ENCODE peak calls at places on chromosomes 11 and 22, in eight cellular contexts. M is IMR-90, J is heart left ventricle, D is gastrocnemius medialis, Q is transverse colon, O is body of pancreas, I is esophagus muscularis mucosa, P is right lobe of liver. C is an unnamed sample.
A peak's percentile ranks its signal among the peaks of the same experiment; 100 is the strongest.

GRCh38 chr11:113698515-113698914 is 7.6 kb downstream of the TMPRSS5 start:
- DNase-seq in M (no peak), J (no peak), D (no peak), Q (no peak), O (no peak), I (no peak), P (peak; percentile 76), C (no peak)

GRCh38 chr22:37186228-37186996 is 1.6 kb downstream of the C1QTNF6 start:
- DNase-seq in M (peak; percentile 88), J (no peak), D (no peak), Q (no peak), O (no peak), I (no peak), P (peak; percentile 42), C (no peak)

GRCh38 chr22:33652596-33652995 is 267.7 kb downstream of the LARGE1 start:
- DNase-seq in M (peak; percentile 31), J (no peak), D (no peak), Q (no peak), O (no peak), I (no peak), P (no peak), C (no peak)

GRCh38 chr22:35749808-35750207 is 32.1 kb downstream of the APOL5 start:
- DNase-seq in M (no peak), J (no peak), D (no peak), Q (no peak), O (no peak), I (no peak), P (no peak), C (no peak)

GRCh38 chr22:28252539-28252938 is 333.5 kb upstream of the PITPNB start:
- DNase-seq in M (no peak), J (no peak), D (no peak), Q (no peak), O (no peak), I (no peak), P (no peak), C (no peak)

GRCh38 chr22:37044634-37045625 is 6.6 kb upstream of the KCTD17 start:
- DNase-seq in M (peak; percentile 7), J (no peak), D (no peak), Q (no peak), O (no peak), I (no peak), P (no peak), C (no peak)

GRCh38 chr11:17812286-17813187 is 78.0 kb downstream of the KCNC1 start:
- DNase-seq in M (no peak), J (no peak), D (no peak), Q (peak; percentile 26), O (no peak), I (no peak), P (no peak), C (no peak)

GRCh38 chr11:73265278-73265810 is 6.8 kb upstream of the P2RY6 start:
- DNase-seq in M (no peak), J (peak; percentile 4), D (peak; percentile 7), Q (no peak), O (no peak), I (no peak), P (no peak), C (peak; percentile 26)

GRCh38 chr11:32109138-32109537 is 18.3 kb downstream of the RCN1 start:
- DNase-seq in M (peak; percentile 94), J (no peak), D (no peak), Q (no peak), O (no peak), I (peak; percentile 72), P (no peak), C (no peak)

GRCh38 chr11:32113200-32113599 is 22.3 kb downstream of the RCN1 start:
- DNase-seq in M (no peak), J (no peak), D (peak; percentile 17), Q (no peak), O (no peak), I (peak; percentile 60), P (no peak), C (no peak)

GRCh38 chr11:32108576-32108975 is 17.7 kb downstream of the RCN1 start:
- DNase-seq in M (peak; percentile 35), J (no peak), D (no peak), Q (no peak), O (no peak), I (peak; percentile 53), P (no peak), C (no peak)

GRCh38 chr11:32109596-32109995 is 18.7 kb downstream of the RCN1 start:
- DNase-seq in M (no peak), J (no peak), D (no peak), Q (no peak), O (no peak), I (peak; percentile 37), P (no peak), C (no peak)

GRCh38 chr11:32110795-32111194 is 19.9 kb downstream of the RCN1 start:
- DNase-seq in M (no peak), J (no peak), D (no peak), Q (no peak), O (no peak), I (peak; percentile 64), P (no peak), C (no peak)
- TF ChIP-seq POLR2A in M (no peak), J (no peak), D (no peak), Q (no peak), O (no peak), I (no peak), P (no peak), C (no peak)

GRCh38 chr11:12376259-12376971 is 956 bp upstream of the PARVA start:
- DNase-seq in M (peak; percentile 91), J (peak; percentile 64), D (peak; percentile 59), Q (peak; percentile 27), O (peak; percentile 87), I (peak; percentile 93), P (no peak), C (peak; percentile 88)

GRCh38 chr11:12380565-12381325 is 3.4 kb downstream of the PARVA start:
- DNase-seq in M (no peak), J (no peak), D (no peak), Q (no peak), O (no peak), I (peak; percentile 64), P (no peak), C (no peak)

GRCh38 chr11:12377106-12377823 is at the start of gene PARVA:
- DNase-seq in M (peak; percentile 81), J (peak; percentile 77), D (peak; percentile 34), Q (peak; percentile 76), O (peak; percentile 74), I (peak; percentile 92), P (peak; percentile 69), C (peak; percentile 93)

GRCh38 chr11:12381875-12382274 is 4.5 kb downstream of the PARVA start:
- DNase-seq in M (no peak), J (no peak), D (no peak), Q (no peak), O (no peak), I (peak; percentile 53), P (no peak), C (no peak)

DNA sequence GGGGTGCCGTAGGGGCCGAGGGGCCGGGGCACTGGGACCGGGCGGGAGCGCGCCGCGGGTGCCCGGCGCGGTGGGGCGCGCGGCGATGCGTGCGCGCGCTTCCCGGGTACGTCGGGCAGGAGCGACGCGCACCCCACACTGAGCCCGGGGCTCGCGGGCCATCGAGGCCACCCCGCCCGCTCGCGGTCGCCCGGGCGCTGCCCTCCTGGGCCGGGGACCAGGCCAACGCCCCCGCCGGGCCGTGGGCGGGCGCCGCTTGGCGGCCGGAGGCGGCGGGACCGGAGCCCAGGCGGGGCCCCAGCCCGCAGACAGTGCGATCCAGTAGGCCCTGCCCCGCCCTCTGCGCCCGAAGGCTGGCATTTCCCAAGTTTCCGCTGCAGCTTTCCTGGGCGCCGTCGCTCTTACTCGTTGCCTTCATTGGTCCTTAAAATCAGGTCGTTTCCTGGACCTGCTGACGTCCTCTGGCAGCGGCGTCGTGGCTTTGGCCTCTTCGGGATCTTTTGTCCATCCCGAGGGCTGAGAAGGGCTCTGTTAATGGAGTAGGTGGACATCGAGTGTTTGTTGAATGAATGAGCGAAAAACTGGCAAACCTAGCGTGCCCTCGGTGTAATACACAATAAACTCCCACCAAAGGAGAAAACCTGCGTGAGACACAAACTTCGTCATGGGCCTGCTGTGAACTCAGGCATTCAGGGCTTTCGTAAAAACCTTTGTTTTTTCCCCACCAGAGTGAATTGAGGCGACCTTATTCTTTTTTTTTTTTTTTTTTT is 638 bp downstream of the PARVA start:
- DNase-seq in M (peak; percentile 71), J (peak; percentile 71), D (peak; percentile 43), Q (peak; percentile 86), O (peak; percentile 85), I (peak; percentile 92), P (peak; percentile 82), C (peak; percentile 59)
- TF ChIP-seq POLR2A in M (peak; percentile 82), J (no peak), D (peak; percentile 22), Q (peak; percentile 17), O (no peak), I (no peak), P (peak; percentile 78), C (no peak)

GRCh38 chr11:88332851-88333250 is 4.7 kb downstream of the CTSC start:
- DNase-seq in M (no peak), J (no peak), D (no peak), Q (no peak), O (no peak), I (no peak), P (no peak), C (no peak)

GRCh38 chr11:88327462-88328143 is 9.9 kb downstream of the CTSC start:
- DNase-seq in M (no peak), J (no peak), D (no peak), Q (no peak), O (no peak), I (no peak), P (no peak), C (no peak)

GRCh38 chr11:88330826-88331428 is 6.6 kb downstream of the CTSC start:
- DNase-seq in M (no peak), J (no peak), D (no peak), Q (no peak), O (no peak), I (no peak), P (no peak), C (no peak)

GRCh38 chr11:88327061-88327460 is 10.5 kb downstream of the CTSC start:
- DNase-seq in M (no peak), J (no peak), D (no peak), Q (no peak), O (no peak), I (no peak), P (no peak), C (no peak)

GRCh38 chr11:88329563-88330250 is 7.8 kb downstream of the CTSC start:
- DNase-seq in M (no peak), J (no peak), D (no peak), Q (no peak), O (no peak), I (no peak), P (no peak), C (no peak)
- TF ChIP-seq POLR2A in M (no peak), J (no peak), D (no peak), Q (no peak), O (no peak), I (no peak), P (no peak), C (no peak)

DNA sequence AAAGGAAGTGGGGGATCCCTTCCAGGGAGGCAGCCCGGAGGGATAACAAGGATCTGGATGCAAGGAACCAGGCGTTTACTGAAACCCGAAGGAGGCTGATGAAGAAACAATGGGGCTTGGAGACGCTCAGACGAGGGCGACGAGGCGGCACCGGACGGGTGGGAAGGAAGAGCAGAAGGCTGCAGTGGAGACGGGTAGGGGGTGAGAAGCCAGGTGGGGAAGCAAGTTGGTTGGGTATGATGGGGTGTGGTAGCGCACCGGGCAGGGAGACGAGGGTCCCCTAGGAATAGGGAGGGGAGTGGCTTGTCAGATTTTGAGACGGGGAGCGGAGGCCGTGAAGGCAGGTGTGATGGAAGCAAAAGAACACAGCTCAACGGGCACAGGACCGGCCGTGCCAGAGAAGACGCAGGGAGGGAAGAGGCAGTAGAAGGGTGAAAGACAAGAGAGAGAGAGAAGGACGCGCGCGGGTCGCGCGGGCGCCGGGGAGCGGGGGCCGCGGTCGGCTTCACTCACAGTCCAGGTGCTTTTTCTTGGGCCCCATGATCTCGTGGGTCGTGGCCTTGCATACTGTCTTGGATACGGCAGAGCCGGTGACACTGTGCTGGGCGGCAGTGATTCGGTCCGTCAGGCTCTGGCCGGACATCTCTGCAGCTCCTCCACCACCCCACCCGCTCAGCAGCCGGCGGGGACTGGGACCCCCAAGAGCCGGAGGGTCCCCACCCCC is 584 bp downstream of the PICALM start:
- DNase-seq in M (no peak), J (peak; percentile 44), D (peak; percentile 47), Q (peak; percentile 41), O (peak; percentile 35), I (peak; percentile 93), P (peak; percentile 71), C (peak; percentile 90)
- TF ChIP-seq POLR2A in M (no peak), J (no peak), D (peak; percentile 25), Q (no peak), O (peak; percentile 1), I (no peak), P (no peak), C (no peak)

C was measured in lower leg skin.